ENCODE peak calls at places on chromosomes 11 and 22, in six cellular contexts. H is stimulated activated CD4-positive, alpha-beta T cell treated with anti-CD3 and anti-CD28 coated beads, Interleukin-1b, Interleukin-23, amount 100 ng/mL, for 48 hours; B is effector CD8-positive, alpha-beta T cell; Z is stimulated activated CD8-positive, alpha-beta memory T cell treated with anti-CD3 and anti-CD28 coated beads, Interleukin-7, amount 100 ng/mL, for 1 hour; K is SW480; X is activated T-cell treated with anti-CD3 and anti-CD28 coated beads, Interleukin-2, amount 50 U/mL, for 72 hours. Q is an unnamed sample.

GRCh38 chr22:32202539-32203180 is 2.2 kb downstream of the RFPL2 start:
- DNase-seq in B (no peak), K (peak; percentile 81), Z (no peak), X (peak; percentile 51), H (peak; percentile 30), Q (no peak)

GRCh38 chr11:96155627-96156378 is 187.2 kb downstream of the MAML2 start:
- DNase-seq in B (no peak), H (peak; percentile 82), K (peak; percentile 39), X (peak; percentile 84), Z (no peak), Q (peak; percentile 14)

GRCh38 chr11:79116600-79116999 is 324.2 kb downstream of the TENM4 start:
- DNase-seq in X (no peak), Z (no peak), B (no peak), H (no peak), K (no peak), Q (no peak)

GRCh38 chr22:36901411-36902142 is 11.9 kb upstream of the CSF2RB start:
- DNase-seq in H (no peak), K (no peak), X (peak; percentile 29), B (no peak), Z (no peak), Q (no peak)

GRCh38 chr11:120751550-120751949 is 240.0 kb downstream of the GRIK4 start:
- DNase-seq in Z (no peak), X (no peak), H (no peak), K (no peak), B (no peak), Q (no peak)

GRCh38 chr22:30274061-30274812 is 7.6 kb upstream of the OSM start:
- DNase-seq in K (no peak), B (no peak), X (no peak), Z (no peak), H (no peak), Q (no peak)

GRCh38 chr22:24731786-24732185 is 42.7 kb downstream of the PIWIL3 start:
- DNase-seq in X (no peak), Z (no peak), H (no peak), B (no peak), K (no peak), Q (no peak)

GRCh38 chr22:42376721-42377177 is 55.5 kb downstream of the NFAM1 start:
- DNase-seq in K (no peak), H (no peak), Z (no peak), B (no peak), X (no peak), Q (no peak)

GRCh38 chr11:100789500-100789899 is 102.4 kb downstream of the ARHGAP42 start:
- DNase-seq in B (no peak), K (no peak), H (no peak), Z (no peak), X (no peak), Q (no peak)

GRCh38 chr11:122720482-122720881 is 65.0 kb downstream of the UBASH3B start:
- DNase-seq in K (no peak), H (no peak), Z (no peak), B (no peak), X (no peak), Q (no peak)

GRCh38 chr11:16099501-16099900 is 256.8 kb downstream of the SOX6 start:
- DNase-seq in B (no peak), X (no peak), K (peak; percentile 51), Z (no peak), H (no peak), Q (no peak)

GRCh38 chr11:103111400-103111799 is 2.2 kb downstream of the DYNC2H1 start:
- DNase-seq in K (no peak), X (no peak), Z (no peak), H (no peak), B (no peak), Q (no peak)

GRCh38 chr11:70423523-70424505 is 25.5 kb downstream of the CTTN start:
- DNase-seq in X (peak; percentile 59), B (no peak), H (peak; percentile 34), Z (peak; percentile 36), K (peak; percentile 99), Q (no peak)

GRCh38 chr11:20479399-20479974 is 92.0 kb downstream of the PRMT3 start:
- DNase-seq in Z (no peak), X (no peak), B (no peak), K (no peak), H (no peak), Q (no peak)

GRCh38 chr22:21753374-21754111 is 17.9 kb upstream of the YPEL1 start:
- DNase-seq in X (no peak), B (no peak), K (no peak), Z (no peak), H (no peak), Q (no peak)

GRCh38 chr11:69364901-69365300 is 70.9 kb downstream of the MYEOV start:
- DNase-seq in X (no peak), B (no peak), K (no peak), Z (no peak), H (no peak), Q (no peak)

GRCh38 chr22:40588726-40589125 is 47.8 kb downstream of the MRTFA start:
- DNase-seq in X (no peak), B (no peak), Z (no peak), K (no peak), H (no peak), Q (no peak)

GRCh38 chr11:117419136-117419914 is 91.7 kb downstream of the CEP164 start:
- DNase-seq in K (no peak), H (no peak), Z (no peak), B (no peak), X (no peak), Q (no peak)

GRCh38 chr22:44870021-44870420 is 117.6 kb downstream of the ARHGAP8 start:
- DNase-seq in K (peak; percentile 57), B (no peak), X (no peak), H (no peak), Z (no peak), Q (no peak)

GRCh38 chr11:64297722-64298358 is 2.3 kb upstream of the CATSPERZ start:
- DNase-seq in B (no peak), Z (no peak), H (no peak), K (no peak), X (no peak), Q (no peak)

GRCh38 chr22:37794376-37794775 is 13.4 kb upstream of the GCAT start:
- DNase-seq in Z (no peak), K (no peak), X (no peak), B (no peak), H (no peak), Q (no peak)

GRCh38 chr11:134975866-134976265 is 563.8 kb upstream of the B3GAT1 start:
- DNase-seq in Z (no peak), K (no peak), B (no peak), X (no peak), H (no peak), Q (no peak)

GRCh38 chr11:88310246-88310645 is 27.3 kb downstream of the CTSC start:
- DNase-seq in H (no peak), B (no peak), X (no peak), K (no peak), Z (no peak), Q (no peak)

GRCh38 chr11:73757598-73757997 is 3.3 kb downstream of the RAB6A start:
- DNase-seq in B (no peak), K (no peak), X (no peak), H (no peak), Z (no peak), Q (no peak)

GRCh38 chr11:119567667-119568582 is 145.0 kb upstream of the THY1 start:
- DNase-seq in X (no peak), H (no peak), K (peak; percentile 48), B (no peak), Z (no peak), Q (no peak)

GRCh38 chr11:8331767-8332166 is 68.1 kb upstream of the LMO1 start:
- DNase-seq in H (no peak), B (no peak), K (no peak), X (no peak), Z (no peak), Q (no peak)

GRCh38 chr22:49039625-49040024 is 788.0 kb downstream of the BRD1 start:
- DNase-seq in X (no peak), K (peak; percentile 18), B (no peak), H (no peak), Z (no peak), Q (no peak)

GRCh38 chr11:125504580-125504979 is 8.5 kb upstream of the FEZ1 start:
- DNase-seq in K (no peak), X (no peak), H (no peak), Z (no peak), B (no peak), Q (no peak)

GRCh38 chr11:4804280-4804679 is at the start of gene OR52R1:
- DNase-seq in X (no peak), K (no peak), B (no peak), Z (no peak), H (no peak), Q (no peak)

GRCh38 chr11:11512502-11512901 is 109.3 kb downstream of the GALNT18 start:
- DNase-seq in H (no peak), B (no peak), X (no peak), K (no peak), Z (no peak), Q (no peak)

GRCh38 chr11:416757-417621 is 2.2 kb upstream of the SIGIRR start:
- DNase-seq in Z (no peak), X (peak; percentile 70), B (no peak), H (no peak), K (peak; percentile 52), Q (no peak)

GRCh38 chr11:81986556-81987161 is 747.0 kb downstream of the FAM181B start:
- DNase-seq in B (no peak), K (no peak), X (no peak), H (no peak), Z (no peak), Q (no peak)

Q was measured in activated CD4-positive, CD25-positive, alpha-beta regulatory T cell.